ENCODE peak calls at places on chromosomes 11 and 22, in six cellular contexts. One of them, this sample, is unnamed.

GRCh38 chr11:40054631-40055030 is 1404.8 kb downstream of the LRRC4C start:
- DNase-seq in SK-N-SH: no peak
- DNase-seq in HCT116: no peak
- DNase-seq in H9: no peak
- DNase-seq in fibroblast of lung: peak; percentile 23
- DNase-seq in GM23248: no peak
- DNase-seq in this sample: no peak

GRCh38 chr11:12199231-12199948 is 89.0 kb downstream of the MICAL2 start:
- DNase-seq in SK-N-SH: no peak
- DNase-seq in HCT116: no peak
- DNase-seq in H9: no peak
- DNase-seq in fibroblast of lung: no peak
- DNase-seq in GM23248: no peak
- DNase-seq in this sample: peak; percentile 52

GRCh38 chr22:48680601-48681000 is 1147.1 kb downstream of the BRD1 start:
- DNase-seq in SK-N-SH: no peak
- DNase-seq in HCT116: no peak
- DNase-seq in H9: no peak
- DNase-seq in fibroblast of lung: no peak
- DNase-seq in GM23248: no peak
- DNase-seq in this sample: no peak

GRCh38 chr11:8006349-8006977 is 19.3 kb downstream of the EIF3F start:
- DNase-seq in SK-N-SH: peak; percentile 77
- DNase-seq in HCT116: peak; percentile 54
- DNase-seq in H9: peak; percentile 71
- DNase-seq in fibroblast of lung: peak; percentile 53
- DNase-seq in GM23248: peak; percentile 84
- DNase-seq in this sample: peak; percentile 83

GRCh38 chr11:120024046-120024445 is 113.9 kb downstream of the TRIM29 start:
- DNase-seq in SK-N-SH: no peak
- DNase-seq in HCT116: no peak
- DNase-seq in H9: peak; percentile 38
- DNase-seq in fibroblast of lung: no peak
- DNase-seq in GM23248: no peak
- DNase-seq in this sample: peak; percentile 42

GRCh38 chr11:104073950-104074349 is 37.5 kb downstream of the DDI1 start:
- DNase-seq in SK-N-SH: no peak
- DNase-seq in HCT116: no peak
- DNase-seq in H9: peak; percentile 31
- DNase-seq in fibroblast of lung: peak; percentile 38
- DNase-seq in GM23248: peak; percentile 72
- DNase-seq in this sample: peak; percentile 40

GRCh38 chr11:121048464-121049233 is 24.7 kb downstream of the TBCEL start:
- DNase-seq in SK-N-SH: no peak
- DNase-seq in HCT116: no peak
- DNase-seq in H9: no peak
- DNase-seq in fibroblast of lung: peak; percentile 53
- DNase-seq in GM23248: peak; percentile 57
- DNase-seq in this sample: peak; percentile 20

GRCh38 chr22:39519681-39520053 is 695 bp upstream of the ATF4 start:
- DNase-seq in SK-N-SH: peak; percentile 60
- DNase-seq in HCT116: no peak
- DNase-seq in H9: peak; percentile 65
- DNase-seq in fibroblast of lung: peak; percentile 62
- DNase-seq in GM23248: peak; percentile 89
- DNase-seq in this sample: peak; percentile 89

GRCh38 chr11:117117681-117118080 is 19.5 kb upstream of the SIK3 start:
- DNase-seq in SK-N-SH: no peak
- DNase-seq in HCT116: no peak
- DNase-seq in H9: no peak
- DNase-seq in fibroblast of lung: no peak
- DNase-seq in GM23248: no peak
- DNase-seq in this sample: no peak

GRCh38 chr22:36756031-36756430 is 19.9 kb downstream of the IFT27 start:
- DNase-seq in SK-N-SH: no peak
- DNase-seq in HCT116: no peak
- DNase-seq in H9: no peak
- DNase-seq in fibroblast of lung: no peak
- DNase-seq in GM23248: no peak
- DNase-seq in this sample: no peak

GRCh38 chr11:92272651-92273050 is 48.0 kb downstream of the FAT3 start:
- DNase-seq in SK-N-SH: no peak
- DNase-seq in HCT116: no peak
- DNase-seq in H9: no peak
- DNase-seq in fibroblast of lung: no peak
- DNase-seq in GM23248: no peak
- DNase-seq in this sample: no peak

GRCh38 chr22:32042924-32043323 is at the start of gene SLC5A1:
- DNase-seq in SK-N-SH: no peak
- DNase-seq in HCT116: no peak
- DNase-seq in H9: peak; percentile 33
- DNase-seq in fibroblast of lung: no peak
- DNase-seq in GM23248: no peak
- DNase-seq in this sample: no peak

GRCh38 chr11:46393231-46393616 is 1.6 kb upstream of the CHRM4 start:
- DNase-seq in SK-N-SH: no peak
- DNase-seq in HCT116: no peak
- DNase-seq in H9: no peak
- DNase-seq in fibroblast of lung: no peak
- DNase-seq in GM23248: no peak
- DNase-seq in this sample: no peak

GRCh38 chr11:130318031-130318673 is 3.4 kb upstream of the ZBTB44 start:
- DNase-seq in SK-N-SH: no peak
- DNase-seq in HCT116: no peak
- DNase-seq in H9: no peak
- DNase-seq in fibroblast of lung: no peak
- DNase-seq in GM23248: no peak
- DNase-seq in this sample: peak; percentile 24

GRCh38 chr22:47218671-47219070 is 456.2 kb downstream of the TBC1D22A start:
- DNase-seq in SK-N-SH: no peak
- DNase-seq in HCT116: no peak
- DNase-seq in H9: no peak
- DNase-seq in fibroblast of lung: no peak
- DNase-seq in GM23248: no peak
- DNase-seq in this sample: no peak

GRCh38 chr11:74319139-74319538 is 7.7 kb upstream of the P4HA3 start:
- DNase-seq in SK-N-SH: no peak
- DNase-seq in HCT116: no peak
- DNase-seq in H9: no peak
- DNase-seq in fibroblast of lung: peak; percentile 94
- DNase-seq in GM23248: peak; percentile 97
- DNase-seq in this sample: no peak

GRCh38 chr22:29055192-29055830 is 6.3 kb downstream of the C22orf31 start:
- DNase-seq in SK-N-SH: no peak
- DNase-seq in HCT116: no peak
- DNase-seq in H9: no peak
- DNase-seq in fibroblast of lung: no peak
- DNase-seq in GM23248: no peak
- DNase-seq in this sample: peak; percentile 48

GRCh38 chr11:67999201-67999629 is 4.7 kb downstream of the UNC93B1 start:
- DNase-seq in SK-N-SH: peak; percentile 2
- DNase-seq in HCT116: no peak
- DNase-seq in H9: peak; percentile 22
- DNase-seq in fibroblast of lung: no peak
- DNase-seq in GM23248: no peak
- DNase-seq in this sample: no peak

GRCh38 chr11:636511-637332 is at the start of gene DRD4:
- DNase-seq in SK-N-SH: peak; percentile 86
- DNase-seq in HCT116: no peak
- DNase-seq in H9: peak; percentile 60
- DNase-seq in fibroblast of lung: no peak
- DNase-seq in GM23248: peak; percentile 66
- DNase-seq in this sample: no peak

GRCh38 chr11:93741882-93742226 is 382 bp downstream of the C11orf54 start:
- DNase-seq in SK-N-SH: no peak
- DNase-seq in HCT116: no peak
- DNase-seq in H9: no peak
- DNase-seq in fibroblast of lung: peak; percentile 67
- DNase-seq in GM23248: peak; percentile 74
- DNase-seq in this sample: peak; percentile 66
- H3K9ac ChIP-seq in SK-N-SH: peak overlapping the region; percentile 98
- H3K9ac ChIP-seq in HCT116: peak overlapping the region; percentile 98
- H3K9ac ChIP-seq in H9: peak overlapping the region; percentile 91
- H3K9ac ChIP-seq in fibroblast of lung: peak overlapping the region; percentile 96
- H3K9ac ChIP-seq in GM23248: peak overlapping the region; percentile 99
- H3K9ac ChIP-seq in this sample: peak overlapping the region; percentile 96

DNA sequence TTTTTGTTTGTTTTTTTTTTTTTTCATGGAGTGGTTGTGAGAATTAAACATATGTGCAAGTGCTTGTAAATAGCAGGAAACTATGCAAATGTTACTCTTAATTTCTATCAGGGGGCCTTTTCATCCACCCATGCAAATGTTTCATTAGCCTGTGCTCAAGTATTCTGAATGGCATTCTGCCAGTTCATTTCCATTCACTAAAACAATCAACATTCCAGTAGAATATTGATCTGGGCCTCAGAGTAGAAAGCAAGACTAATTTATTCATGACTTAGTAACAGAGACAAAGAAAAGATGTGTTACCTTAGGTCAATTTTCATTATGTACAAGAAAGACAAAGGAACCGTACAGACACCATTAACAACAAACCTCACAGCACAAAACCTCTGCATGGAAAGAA is 971.4 kb downstream of the DLG2 start:
- DNase-seq in SK-N-SH: no peak
- DNase-seq in HCT116: no peak
- DNase-seq in H9: no peak
- DNase-seq in fibroblast of lung: no peak
- DNase-seq in GM23248: no peak
- DNase-seq in this sample: no peak
- H3K4me2 ChIP-seq in SK-N-SH: no peak overlapping the region
- H3K4me2 ChIP-seq in HCT116: no peak overlapping the region
- H3K4me2 ChIP-seq in H9: no peak overlapping the region
- H3K4me2 ChIP-seq in fibroblast of lung: no peak overlapping the region
- H3K4me2 ChIP-seq in GM23248: no peak overlapping the region
- H3K4me2 ChIP-seq in this sample: no peak overlapping the region

DNA sequence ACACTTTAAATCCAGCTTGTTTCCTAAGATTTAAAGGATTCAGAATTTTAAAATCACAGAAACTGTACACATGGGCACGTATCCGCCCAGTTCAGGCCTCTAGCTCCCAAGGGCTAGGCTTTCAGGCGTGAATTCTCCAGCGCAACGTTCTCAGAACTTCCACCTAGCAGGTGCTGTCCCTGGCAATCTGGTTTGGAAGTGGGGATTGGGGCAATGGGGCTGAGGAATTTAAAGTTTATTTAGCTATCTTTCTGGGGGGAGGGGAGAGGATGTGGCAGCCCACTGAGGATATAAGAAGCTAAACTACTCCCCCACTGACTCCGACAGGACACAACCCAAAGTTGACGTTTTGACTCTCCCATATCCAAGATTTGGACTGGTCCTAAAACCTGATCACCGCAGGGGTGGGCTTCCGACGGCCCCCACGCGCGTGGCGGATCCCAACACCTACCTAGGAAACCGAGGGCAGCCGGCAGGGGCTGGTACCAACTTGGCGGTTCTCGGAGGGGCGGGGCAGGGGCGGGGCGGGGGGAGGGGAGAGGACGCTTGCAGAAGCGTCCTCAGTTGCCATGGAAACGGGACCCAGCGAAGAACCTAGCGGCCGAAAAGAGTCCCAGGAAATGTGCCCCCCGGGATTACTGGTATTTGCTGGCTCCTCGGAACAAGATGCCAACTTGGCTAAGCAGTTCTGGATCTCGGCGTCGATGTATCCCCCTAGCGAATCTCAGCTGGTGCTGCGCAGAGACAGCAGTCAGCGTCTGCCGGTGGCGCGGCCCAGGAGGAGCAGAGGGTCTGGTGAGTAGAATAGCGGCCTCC is at the start of gene HOATZ:
- DNase-seq in SK-N-SH: peak; percentile 63
- DNase-seq in HCT116: no peak
- DNase-seq in H9: peak; percentile 83
- DNase-seq in fibroblast of lung: peak; percentile 30
- DNase-seq in GM23248: no peak
- DNase-seq in this sample: peak; percentile 91
- H3K9ac ChIP-seq in SK-N-SH: no peak within 1 kb of the TSS
- H3K9ac ChIP-seq in HCT116: no peak within 1 kb of the TSS
- H3K9ac ChIP-seq in H9: no peak within 1 kb of the TSS
- H3K9ac ChIP-seq in fibroblast of lung: no peak within 1 kb of the TSS
- H3K9ac ChIP-seq in GM23248: no peak within 1 kb of the TSS
- H3K9ac ChIP-seq in this sample: no peak within 1 kb of the TSS

DNA sequence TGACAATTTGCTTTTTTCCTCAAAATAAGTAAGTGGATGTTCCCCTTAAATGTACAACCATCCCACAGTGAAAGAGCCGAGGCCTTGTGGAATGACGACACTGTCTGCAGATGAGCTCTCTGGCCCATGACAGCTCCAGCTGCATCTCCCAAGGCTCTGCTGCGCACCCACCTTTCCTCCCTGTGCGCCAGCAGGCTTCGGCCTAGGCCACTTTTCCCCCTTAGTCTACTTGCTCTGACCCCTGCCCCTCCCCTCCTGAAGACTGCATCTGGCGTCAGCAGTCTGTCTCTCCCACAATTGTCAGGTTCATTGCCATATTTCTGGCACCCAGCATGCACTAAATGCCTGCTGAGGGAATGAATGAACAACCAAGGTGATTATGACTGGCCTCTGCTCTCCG is 2.0 kb downstream of the TOP3B start:
- DNase-seq in SK-N-SH: no peak
- DNase-seq in HCT116: no peak
- DNase-seq in H9: no peak
- DNase-seq in fibroblast of lung: no peak
- DNase-seq in GM23248: no peak
- DNase-seq in this sample: no peak
- H3K4me2 ChIP-seq in SK-N-SH: no peak overlapping the region
- H3K4me2 ChIP-seq in HCT116: no peak overlapping the region
- H3K4me2 ChIP-seq in H9: no peak overlapping the region
- H3K4me2 ChIP-seq in fibroblast of lung: no peak overlapping the region
- H3K4me2 ChIP-seq in GM23248: no peak overlapping the region
- H3K4me2 ChIP-seq in this sample: no peak overlapping the region